ENCODE peak calls at places on chromosomes 5 and 9, in eight cellular contexts. F, S, E, K, O, V, Y and U are unnamed samples. For H3K4me1, the result is how much of the 10 kb centered on the place peaks cover.

GRCh38 chr9:126320158-126320922 is 6.3 kb upstream of the MVB12B start:
- DNase-seq in F (no peak), S (no peak), E (no peak), K (no peak), O (no peak), V (no peak), Y (no peak), U (no peak)

GRCh38 chr5:149681252-149681651 is 48.9 kb upstream of the PPARGC1B start:
- DNase-seq in F (no peak), S (no peak), E (no peak), K (no peak), O (no peak), V (no peak), Y (no peak), U (no peak)

GRCh38 chr9:83646500-83647239 is 23.7 kb downstream of the IDNK start:
- DNase-seq in F (no peak), S (no peak), E (no peak), K (no peak), O (no peak), V (no peak), Y (no peak), U (no peak)

GRCh38 chr9:77218612-77219011 is 41.3 kb downstream of the VPS13A start:
- DNase-seq in F (no peak), S (no peak), E (no peak), K (no peak), O (peak), V (no peak), Y (no peak), U (no peak)

GRCh38 chr9:112780637-112781036 is 30.1 kb downstream of the SNX30 start:
- DNase-seq in F (no peak), S (no peak), E (no peak), K (no peak), O (no peak), V (no peak), Y (no peak), U (no peak)

GRCh38 chr9:125401317-125401716 is 139.7 kb downstream of the GAPVD1 start:
- DNase-seq in F (no peak), S (no peak), E (no peak), K (no peak), O (no peak), V (no peak), Y (no peak), U (no peak)

GRCh38 chr5:124285071-124285470 is 461.4 kb downstream of the ZNF608 start:
- DNase-seq in F (peak), S (no peak), E (no peak), K (no peak), O (no peak), V (no peak), Y (no peak), U (no peak)

GRCh38 chr5:115460476-115460875 is 84.1 kb downstream of the FEM1C start:
- DNase-seq in F (peak), S (no peak), E (peak), K (no peak), O (peak), V (no peak), Y (peak), U (peak)

GRCh38 chr5:122906768-122907167 is 61.4 kb downstream of the SNX24 start:
- DNase-seq in F (no peak), S (no peak), E (no peak), K (no peak), O (peak), V (no peak), Y (no peak), U (no peak)

GRCh38 chr5:159797566-159797965 is 118.7 kb upstream of the ADRA1B start:
- DNase-seq in F (no peak), S (no peak), E (no peak), K (no peak), O (no peak), V (no peak), Y (no peak), U (no peak)

GRCh38 chr5:128782446-128782845 is 182.8 kb upstream of the SLC27A6 start:
- DNase-seq in F (peak), S (peak), E (peak), K (no peak), O (peak), V (no peak), Y (no peak), U (peak)

GRCh38 chr5:134517553-134517952 is 7.9 kb upstream of the JADE2 start:
- DNase-seq in F (no peak), S (no peak), E (no peak), K (no peak), O (no peak), V (no peak), Y (no peak), U (no peak)

GRCh38 chr5:124661317-124662141 is 84.9 kb downstream of the ZNF608 start:
- DNase-seq in F (peak), S (no peak), E (no peak), K (peak), O (peak), V (peak), Y (no peak), U (no peak)

GRCh38 chr5:160169326-160169725 is 50.1 kb upstream of the PWWP2A start:
- DNase-seq in F (no peak), S (no peak), E (no peak), K (no peak), O (peak), V (no peak), Y (no peak), U (peak)

GRCh38 chr9:135526089-135526729 is 5.0 kb downstream of the LCN1 start:
- DNase-seq in F (no peak), S (no peak), E (no peak), K (no peak), O (no peak), V (no peak), Y (no peak), U (no peak)

GRCh38 chr5:35487255-35488035 is 130.2 kb upstream of the SPEF2 start:
- DNase-seq in F (no peak), S (no peak), E (no peak), K (no peak), O (peak), V (no peak), Y (no peak), U (no peak)

GRCh38 chr5:11329676-11330075 is 568.6 kb upstream of the DAP start:
- DNase-seq in F (no peak), S (no peak), E (no peak), K (no peak), O (no peak), V (no peak), Y (no peak), U (no peak)

GRCh38 chr5:31531543-31531887 is 378 bp downstream of the DROSHA start:
- DNase-seq in F (peak), S (peak), E (no peak), K (no peak), O (peak), V (peak), Y (no peak), U (peak)

GRCh38 chr5:2579126-2579525 is 172.4 kb downstream of the IRX2 start:
- DNase-seq in F (no peak), S (no peak), E (no peak), K (peak), O (no peak), V (no peak), Y (no peak), U (no peak)

GRCh38 chr9:87071473-87071872 is 124.2 kb upstream of the GAS1 start:
- DNase-seq in F (no peak), S (no peak), E (no peak), K (no peak), O (peak), V (no peak), Y (no peak), U (no peak)

GRCh38 chr5:34410411-34411139 is 245.6 kb upstream of the RAI14 start:
- DNase-seq in F (no peak), S (no peak), E (no peak), K (peak), O (no peak), V (no peak), Y (no peak), U (no peak)

GRCh38 chr5:158874814-158875213 is 224.9 kb downstream of the EBF1 start:
- DNase-seq in F (no peak), S (no peak), E (no peak), K (no peak), O (peak), V (no peak), Y (no peak), U (no peak)

GRCh38 chr9:132499251-132499650 is 83.2 kb upstream of the BARHL1 start:
- DNase-seq in F (no peak), S (no peak), E (no peak), K (no peak), O (no peak), V (no peak), Y (no peak), U (no peak)

GRCh38 chr5:149656576-149657182 is 73.4 kb upstream of the PPARGC1B start:
- DNase-seq in F (no peak), S (peak), E (peak), K (peak), O (no peak), V (no peak), Y (no peak), U (no peak)

GRCh38 chr5:9239071-9239470 is 306.8 kb downstream of the SEMA5A start:
- DNase-seq in F (no peak), S (no peak), E (no peak), K (no peak), O (peak), V (no peak), Y (no peak), U (no peak)

GRCh38 chr5:174327317-174327864 is 281.9 kb downstream of the NSG2 start:
- DNase-seq in F (peak), S (peak), E (peak), K (peak), O (peak), V (peak), Y (no peak), U (peak)

GRCh38 chr5:128920345-128921215 is 44.7 kb upstream of the SLC27A6 start:
- DNase-seq in F (no peak), S (no peak), E (no peak), K (no peak), O (peak), V (no peak), Y (no peak), U (no peak)

GRCh38 chr5:142506046-142506445 is 179.8 kb downstream of the FGF1 start:
- DNase-seq in F (no peak), S (no peak), E (no peak), K (no peak), O (no peak), V (no peak), Y (no peak), U (no peak)

DNA sequence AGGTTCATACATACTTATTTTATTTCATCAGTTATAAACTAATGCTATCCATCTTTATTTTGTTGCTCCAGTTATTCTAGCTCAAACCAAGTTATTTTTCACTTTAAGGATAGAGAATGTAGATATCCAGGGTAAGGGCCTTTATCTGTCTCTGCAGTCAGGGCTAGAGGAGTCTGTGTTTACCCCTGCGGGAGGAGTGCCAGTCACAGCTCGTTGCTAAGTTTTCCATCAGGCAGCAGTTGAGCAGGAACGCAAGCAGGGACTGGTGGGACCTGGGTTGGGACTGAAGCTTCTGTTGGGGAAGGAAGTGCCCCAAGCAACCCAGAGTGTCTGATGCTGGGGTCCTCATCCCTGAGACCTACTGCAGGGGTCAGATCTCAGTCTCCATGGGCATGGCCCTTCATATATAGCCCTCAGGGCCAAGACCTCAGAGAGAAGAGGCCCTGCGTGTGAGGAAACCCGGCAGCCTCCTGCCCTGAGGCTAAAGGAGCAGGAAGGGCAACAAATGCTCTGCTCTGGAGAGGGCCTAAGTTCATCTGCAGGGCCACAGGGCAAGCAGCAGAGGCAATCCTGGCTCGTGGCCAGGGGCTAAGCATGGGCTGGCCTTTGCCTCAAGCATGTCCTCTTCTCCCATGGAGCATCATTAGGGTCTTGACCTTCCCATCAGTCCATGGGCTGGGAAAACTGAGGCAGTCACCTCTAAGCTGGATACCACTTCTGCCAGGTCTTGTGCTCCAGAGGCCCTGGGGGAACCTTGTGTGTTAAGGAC is 6.6 kb downstream of the SLC22A4 start:
- DNase-seq in F (no peak), S (peak), E (no peak), K (no peak), O (no peak), V (no peak), Y (no peak), U (no peak)
- H3K4me1 ChIP-seq in F (under half), S (under half), E (under half), K (under half), O (under half), V (under half), Y (under half), U (under half)

DNA sequence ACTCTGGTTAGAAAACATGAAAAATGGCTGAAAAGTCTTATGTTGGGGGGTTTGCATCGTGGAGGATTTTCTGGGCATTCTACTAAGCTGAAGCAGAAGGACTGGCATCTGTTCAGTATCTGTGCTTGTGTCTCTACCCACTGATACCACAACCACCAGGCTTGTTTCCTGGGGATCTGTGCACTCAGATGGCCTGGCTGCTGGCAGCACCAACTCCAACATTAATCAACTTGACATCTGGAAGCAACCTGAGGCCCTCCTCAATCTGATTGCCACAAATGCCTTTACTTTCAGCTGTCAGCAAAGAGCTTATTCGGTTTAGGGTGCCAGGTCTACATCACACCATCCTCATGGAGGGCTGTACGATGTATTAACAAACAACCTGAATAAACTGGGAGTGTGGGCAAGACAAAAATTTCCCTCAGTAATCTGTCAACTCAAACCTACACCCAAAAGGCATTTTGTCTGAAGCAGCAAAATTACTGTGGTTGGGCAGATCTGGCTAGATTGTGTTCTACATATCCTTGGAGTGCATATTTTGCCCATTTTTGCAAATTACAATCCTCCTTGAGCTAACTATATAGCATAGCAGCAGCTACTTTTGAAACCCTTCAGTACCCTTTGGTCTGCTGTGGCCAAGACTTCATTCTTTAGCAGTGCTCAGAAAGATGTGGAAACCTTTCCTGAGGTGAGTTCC is 74.6 kb downstream of the FOXD1 start:
- DNase-seq in F (no peak), S (no peak), E (no peak), K (no peak), O (peak), V (no peak), Y (no peak), U (no peak)
- H3K4me1 ChIP-seq in F (under half), S (under half), E (under half), K (under half), O (under half), V (under half), Y (under half), U (under half)

GRCh38 chr9:128552153-128552743 is at the start of gene SPTAN1:
- DNase-seq in F (peak), S (peak), E (peak), K (peak), O (peak), V (peak), Y (peak), U (peak)
- H3K4me1 ChIP-seq in F (under half), S (under half), E (half or more), K (under half), O (half or more), V (half or more), Y (under half), U (under half)

DNA sequence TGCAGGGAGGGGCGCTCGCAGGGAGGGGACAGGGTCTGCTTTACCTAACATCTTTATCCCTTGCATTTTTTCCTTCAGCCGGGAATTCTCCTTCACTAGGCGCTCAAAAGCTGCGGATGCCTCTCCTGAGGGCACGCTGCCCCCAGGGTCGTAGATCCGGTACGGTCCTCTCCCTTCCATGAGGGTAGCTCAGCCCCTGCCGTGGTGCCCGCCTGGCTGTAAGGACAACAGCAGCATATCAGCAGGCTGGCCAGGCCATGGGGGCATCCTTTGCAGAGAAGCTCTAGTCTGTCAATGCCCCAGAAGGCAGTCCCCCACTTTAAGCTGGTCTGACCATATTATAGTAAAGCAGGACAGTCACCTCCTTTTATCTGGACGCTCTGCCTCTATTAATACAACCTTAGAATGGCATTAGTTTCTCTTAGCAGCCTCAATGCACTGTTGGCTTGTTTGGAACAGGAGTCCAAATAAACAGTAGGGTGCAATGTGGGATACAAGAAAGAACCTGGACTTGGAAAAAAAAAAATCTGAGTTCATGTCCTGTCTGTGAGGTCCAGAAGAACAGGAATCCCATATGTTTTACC is 15.8 kb downstream of the TNIP1 start:
- DNase-seq in F (no peak), S (no peak), E (no peak), K (no peak), O (no peak), V (no peak), Y (no peak), U (no peak)
- H3K4me1 ChIP-seq in F (half or more), S (under half), E (half or more), K (under half), O (half or more), V (under half), Y (half or more), U (half or more)

GRCh38 chr5:180333661-180334060 is 19.5 kb downstream of the GFPT2 start:
- DNase-seq in F (no peak), S (no peak), E (no peak), K (no peak), O (peak), V (no peak), Y (no peak), U (no peak)

GRCh38 chr5:180331647-180331950 is 21.5 kb downstream of the GFPT2 start:
- DNase-seq in F (no peak), S (no peak), E (no peak), K (peak), O (peak), V (no peak), Y (no peak), U (no peak)

GRCh38 chr5:180332861-180333260 is 20.3 kb downstream of the GFPT2 start:
- DNase-seq in F (no peak), S (no peak), E (no peak), K (no peak), O (no peak), V (no peak), Y (no peak), U (no peak)

GRCh38 chr5:180330810-180331646 is 22.1 kb downstream of the GFPT2 start:
- DNase-seq in F (peak), S (peak), E (peak), K (no peak), O (peak), V (peak), Y (no peak), U (peak)

GRCh38 chr5:180332051-180332517 is 21.1 kb downstream of the GFPT2 start:
- DNase-seq in F (peak), S (no peak), E (no peak), K (peak), O (no peak), V (no peak), Y (no peak), U (peak)
- H3K4me1 ChIP-seq in F (under half), S (under half), E (under half), K (under half), O (half or more), V (under half), Y (under half), U (under half)